ENCODE peak calls at places on chromosomes 5 and 9, in six cellular contexts. N is mammary epithelial cell, Q is neural progenitor cell, I is K562, P is GM23248, T is HCT116. Y is an unnamed sample. For H3K4me1, the result is how much of the 10 kb centered on the place peaks cover.

GRCh38 chr9:34047864-34048729 is 590 bp downstream of the UBAP2 start:
- DNase-seq in I (peak), N (peak), T (peak), Q (peak), P (peak), Y (peak)

GRCh38 chr9:73565833-73566465 is 414.3 kb downstream of the ANXA1 start:
- DNase-seq in Q (peak), T (no peak), P (peak), N (peak), I (no peak), Y (peak)

GRCh38 chr9:129496187-129497063 is 124.5 kb downstream of the C9orf50 start:
- DNase-seq in T (peak), I (peak), N (peak), P (peak), Q (peak), Y (peak)

GRCh38 chr5:129001831-129002626 is 36.7 kb downstream of the SLC27A6 start:
- DNase-seq in T (no peak), Q (peak), I (no peak), N (no peak), P (no peak), Y (no peak)

GRCh38 chr5:181047921-181048320 is 7.9 kb downstream of the BTNL9 start:
- DNase-seq in P (no peak), T (no peak), I (no peak), N (no peak), Q (no peak), Y (no peak)

GRCh38 chr5:108129129-108129528 is 252.8 kb downstream of the FBXL17 start:
- DNase-seq in P (no peak), I (no peak), Q (no peak), T (no peak), N (no peak), Y (no peak)

GRCh38 chr9:96567203-96567700 is 52.4 kb downstream of the CDC14B start:
- DNase-seq in P (peak), N (no peak), Q (no peak), I (peak), T (no peak), Y (no peak)

GRCh38 chr9:79572891-79573696 is 1.3 kb downstream of the TLE4 start:
- DNase-seq in Q (peak), T (no peak), P (peak), I (peak), N (peak), Y (peak)

GRCh38 chr5:171342362-171343111 is 33.5 kb downstream of the TLX3 start:
- DNase-seq in P (peak), I (peak), Q (peak), N (peak), T (peak), Y (peak)

GRCh38 chr5:54547711-54548250 is 30.2 kb downstream of the SNX18 start:
- DNase-seq in I (no peak), N (peak), P (peak), Q (no peak), T (no peak), Y (no peak)

GRCh38 chr5:164360589-164360988 is 855.2 kb downstream of the MAT2B start:
- DNase-seq in N (no peak), P (peak), Q (no peak), T (no peak), I (peak), Y (no peak)

GRCh38 chr9:133122605-133122934 is 1.5 kb upstream of the RALGDS start:
- DNase-seq in N (no peak), Q (no peak), T (no peak), P (no peak), I (no peak), Y (no peak)
- H3K4me1 ChIP-seq in N (under half), Q (under half), T (under half), P (under half), I (half or more), Y (under half)

GRCh38 chr9:106861585-106862114 is 1.3 kb upstream of the ZNF462 start:
- DNase-seq in Q (no peak), N (no peak), T (no peak), P (no peak), I (no peak), Y (no peak)
- TF ChIP-seq EZH2 in Q (no peak), N (no peak), T (no peak), P (no peak), I (no peak), Y (no peak)

GRCh38 chr9:75892168-75892901 is 1.9 kb downstream of the PCSK5 start:
- DNase-seq in I (no peak), N (peak), T (no peak), Q (peak), P (peak), Y (no peak)
- H3K9ac ChIP-seq in I (no peak), N (peak), T (no peak), Q (peak), P (peak), Y (no peak)

DNA sequence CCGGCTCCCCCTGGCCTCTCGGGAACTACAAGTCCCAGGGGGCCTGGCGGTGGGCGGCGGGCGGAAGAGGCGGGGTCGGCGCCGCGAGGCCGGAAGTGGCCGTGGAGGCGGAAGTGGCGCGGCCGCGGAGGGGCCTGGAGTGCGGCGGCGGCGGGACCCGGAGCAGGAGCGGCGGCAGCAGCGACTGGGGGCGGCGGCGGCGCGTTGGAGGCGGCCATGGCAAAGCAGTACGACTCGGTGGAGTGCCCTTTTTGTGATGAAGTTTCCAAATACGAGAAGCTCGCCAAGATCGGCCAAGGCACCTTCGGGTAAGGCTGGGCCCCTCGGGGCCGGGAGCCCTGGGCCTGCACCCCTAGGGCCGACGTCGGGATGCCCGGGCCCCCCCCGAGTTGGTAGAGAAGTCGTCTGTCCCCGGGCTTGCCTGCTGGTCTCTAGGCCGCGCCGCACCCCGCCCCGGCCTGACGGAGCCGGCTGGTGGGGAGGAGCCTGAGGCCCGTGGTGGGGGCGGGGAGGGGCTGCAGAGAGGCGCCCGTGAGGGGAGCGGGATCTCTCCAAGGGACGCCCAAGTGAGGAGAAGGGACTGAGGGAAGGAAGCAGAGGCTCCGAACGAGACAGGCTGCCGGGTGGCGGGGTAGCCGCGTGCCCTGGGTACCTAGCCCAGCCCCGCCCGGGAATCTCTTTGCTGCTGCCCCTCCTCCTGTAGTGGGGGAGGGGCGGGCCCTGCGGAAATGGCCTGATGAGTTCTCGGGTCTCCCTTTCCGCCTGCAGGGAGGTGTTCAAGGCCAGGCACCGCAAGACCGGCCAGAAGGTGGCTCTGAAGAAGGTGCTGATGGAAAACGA is at the start of gene CDK9:
- DNase-seq in T (peak), I (peak), P (peak), Q (peak), N (peak), Y (peak)
- H3K4me1 ChIP-seq in T (under half), I (under half), P (under half), Q (under half), N (under half), Y (under half)

DNA sequence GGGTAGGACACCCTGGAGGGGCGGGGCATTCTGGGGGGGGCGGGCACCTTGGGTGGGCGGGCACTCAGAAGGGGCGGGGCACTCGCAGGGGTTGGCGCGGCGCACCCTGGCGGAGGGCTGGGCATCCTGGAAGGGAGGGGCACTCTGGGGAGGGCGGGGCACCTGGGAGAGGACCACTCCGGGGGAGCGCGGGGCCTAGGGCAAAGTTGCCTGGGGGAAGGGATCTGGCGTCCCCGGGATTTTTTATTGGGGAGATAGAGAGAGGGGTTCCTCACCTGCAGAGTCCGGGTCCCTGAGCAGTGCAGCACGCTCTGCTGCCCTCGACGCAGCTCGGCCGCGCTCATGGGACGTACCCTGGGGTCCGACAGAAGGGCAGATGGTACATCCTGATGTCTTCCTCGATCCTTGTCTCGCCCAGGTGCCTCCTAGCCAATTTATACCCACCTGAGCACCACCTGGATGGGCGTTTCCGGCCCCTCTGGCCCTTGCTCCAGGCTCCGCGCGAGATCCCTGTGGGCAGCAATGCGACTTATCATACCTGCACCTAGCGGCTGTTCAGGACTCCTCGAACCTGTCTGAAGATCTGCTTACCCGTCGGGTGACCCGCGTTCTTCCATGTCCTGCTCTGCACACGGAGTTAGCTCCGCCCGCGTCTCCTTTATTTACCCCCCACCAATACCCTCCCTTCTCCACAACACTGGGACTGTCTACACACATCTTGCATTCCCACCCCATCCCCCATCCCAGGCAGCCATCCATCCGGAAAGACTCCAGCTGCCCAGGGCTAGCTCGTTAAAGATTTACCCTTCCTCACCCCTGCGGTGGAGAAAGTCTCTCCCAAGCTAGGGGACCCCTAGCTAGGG is at the start of gene KIF12:
- DNase-seq in Q (peak), P (peak), T (peak), I (peak), N (no peak), Y (no peak)
- TF ChIP-seq EZH2 in Q (peak), P (no peak), T (no peak), I (no peak), N (no peak), Y (no peak)